ENCODE peak calls at places on chromosomes 7 and 10, in four cellular contexts. G is HFF-Myc, C is lower lobe of right lung, K is HepG2. B is an unnamed sample.

GRCh38 chr7:103689262-103689661 is 243.3 kb upstream of the SLC26A5 start:
- DNase-seq in G (no peak), C (no peak), K (no peak), B (no peak)

GRCh38 chr7:36391436-36392198 is 2.0 kb downstream of the ANLN start:
- DNase-seq in G (no peak), C (no peak), K (no peak), B (no peak)

GRCh38 chr10:13056461-13057077 is 43.4 kb upstream of the OPTN start:
- DNase-seq in G (no peak), C (no peak), K (no peak), B (no peak)

GRCh38 chr7:131808736-131809135 is 252.3 kb upstream of the PODXL start:
- DNase-seq in G (no peak), C (no peak), K (no peak), B (no peak)

GRCh38 chr7:149670288-149670687 is 103.1 kb downstream of the ZNF467 start:
- DNase-seq in G (peak), C (no peak), K (no peak), B (peak)

GRCh38 chr7:150450491-150450992 is at the start of gene GIMAP8:
- DNase-seq in G (no peak), C (peak), K (no peak), B (no peak)

GRCh38 chr7:34158311-34158710 is 253.0 kb downstream of the BMPER start:
- DNase-seq in G (no peak), C (no peak), K (no peak), B (no peak)

GRCh38 chr10:100970914-100971811 is 1.9 kb downstream of the SEMA4G start:
- DNase-seq in G (no peak), C (no peak), K (peak), B (no peak)

GRCh38 chr10:130804281-130804680 is 507.2 kb downstream of the TCERG1L start:
- DNase-seq in G (no peak), C (no peak), K (no peak), B (no peak)

GRCh38 chr10:52566471-52567246 is 205.9 kb downstream of the MBL2 start:
- DNase-seq in G (no peak), C (no peak), K (peak), B (peak)

GRCh38 chr10:118615888-118616287 is 20.4 kb upstream of the PRLHR start:
- DNase-seq in G (no peak), C (no peak), K (no peak), B (peak)

GRCh38 chr7:27661776-27662489 is 750 bp downstream of the HIBADH start:
- DNase-seq in G (no peak), C (peak), K (peak), B (no peak)

GRCh38 chr10:69655124-69655867 is 25.2 kb downstream of the FAM241B start:
- DNase-seq in G (no peak), C (no peak), K (no peak), B (no peak)

GRCh38 chr10:29773675-29774091 is 138.9 kb upstream of the SVIL start:
- DNase-seq in G (no peak), C (no peak), K (no peak), B (no peak)

GRCh38 chr7:100071018-100071723 is 10.4 kb downstream of the ZNF3 start:
- DNase-seq in G (no peak), C (no peak), K (no peak), B (no peak)

GRCh38 chr10:107727762-107728317 is 563.3 kb upstream of the SORCS1 start:
- DNase-seq in G (peak), C (no peak), K (no peak), B (no peak)

GRCh38 chr7:18337023-18337422 is 158.5 kb upstream of the HDAC9 start:
- DNase-seq in G (no peak), C (no peak), K (no peak), B (no peak)

GRCh38 chr7:25846722-25847121 is 305.3 kb upstream of the NFE2L3 start:
- DNase-seq in G (no peak), C (no peak), K (no peak), B (peak)

GRCh38 chr10:4074559-4075407 is 289.8 kb upstream of the KLF6 start:
- DNase-seq in G (no peak), C (no peak), K (no peak), B (no peak)

GRCh38 chr7:112930787-112931186 is 140.6 kb upstream of the TMEM168 start:
- DNase-seq in G (no peak), C (no peak), K (peak), B (no peak)

GRCh38 chr7:151790095-151790825 is 86.7 kb downstream of the PRKAG2 start:
- DNase-seq in G (no peak), C (peak), K (no peak), B (no peak)

GRCh38 chr10:33412261-33413092 is 78.0 kb upstream of the NRP1 start:
- DNase-seq in G (no peak), C (peak), K (no peak), B (peak)

GRCh38 chr7:39693812-39694211 is 70.4 kb downstream of the RALA start:
- DNase-seq in G (no peak), C (no peak), K (no peak), B (no peak)

GRCh38 chr10:78002541-78003284 is 26.6 kb downstream of the POLR3A start:
- DNase-seq in G (no peak), C (no peak), K (no peak), B (no peak)

GRCh38 chr10:75487087-75487784 is 55.8 kb downstream of the LRMDA start:
- DNase-seq in G (no peak), C (no peak), K (no peak), B (no peak)

GRCh38 chr7:19377611-19378339 is 232.6 kb upstream of the FERD3L start:
- DNase-seq in G (no peak), C (no peak), K (no peak), B (no peak)

GRCh38 chr7:150944066-150945042 is 33.8 kb downstream of the KCNH2 start:
- DNase-seq in G (no peak), C (peak), K (no peak), B (no peak)

GRCh38 chr7:155226261-155227003 is 71.2 kb upstream of the INSIG1 start:
- DNase-seq in G (no peak), C (no peak), K (no peak), B (no peak)

GRCh38 chr7:83663131-83663530 is 14.2 kb upstream of the SEMA3E start:
- DNase-seq in G (no peak), C (no peak), K (no peak), B (no peak)

GRCh38 chr7:16466087-16466472 is 542 bp upstream of the SOSTDC1 start:
- DNase-seq in G (no peak), C (no peak), K (no peak), B (no peak)

GRCh38 chr7:105782391-105783063 is 93.9 kb downstream of the ATXN7L1 start:
- DNase-seq in G (peak), C (no peak), K (no peak), B (no peak)

GRCh38 chr7:70043139-70043538 is 444.9 kb downstream of the AUTS2 start:
- DNase-seq in G (no peak), C (no peak), K (no peak), B (no peak)

GRCh38 chr7:29839302-29839701 is 33.0 kb downstream of the WIPF3 start:
- DNase-seq in G (peak), C (no peak), K (peak), B (no peak)

GRCh38 chr10:90997670-90998069 is 76.8 kb upstream of the ANKRD1 start:
- DNase-seq in G (no peak), C (no peak), K (no peak), B (no peak)

GRCh38 chr7:87151701-87152111 is 547 bp upstream of the DMTF1 start:
- DNase-seq in G (no peak), C (no peak), K (no peak), B (no peak)

GRCh38 chr10:59991661-59992060 is 85.3 kb upstream of the CCDC6 start:
- DNase-seq in G (peak), C (peak), K (no peak), B (no peak)

GRCh38 chr10:88874271-88874670 is 5.8 kb upstream of the STAMBPL1 start:
- DNase-seq in G (no peak), C (no peak), K (no peak), B (no peak)

GRCh38 chr7:155470686-155471638 is 13.0 kb downstream of the EN2 start:
- DNase-seq in G (no peak), C (no peak), K (no peak), B (no peak)

GRCh38 chr10:130882911-130883310 is 428.6 kb downstream of the TCERG1L start:
- DNase-seq in G (no peak), C (no peak), K (no peak), B (no peak)

GRCh38 chr7:12133865-12134264 is 77.2 kb upstream of the TMEM106B start:
- DNase-seq in G (no peak), C (no peak), K (no peak), B (no peak)

GRCh38 chr10:46546591-46547330 is 9.7 kb downstream of the GPRIN2 start:
- DNase-seq in G (no peak), C (peak), K (no peak), B (no peak)

GRCh38 chr10:46545861-46546590 is 10.4 kb downstream of the GPRIN2 start:
- DNase-seq in G (no peak), C (peak), K (no peak), B (no peak)

GRCh38 chr10:46543379-46544014 is 13.0 kb downstream of the GPRIN2 start:
- DNase-seq in G (no peak), C (peak), K (no peak), B (no peak)

GRCh38 chr10:46547331-46547880 is 9.1 kb downstream of the GPRIN2 start:
- DNase-seq in G (no peak), C (peak), K (no peak), B (no peak)

DNA sequence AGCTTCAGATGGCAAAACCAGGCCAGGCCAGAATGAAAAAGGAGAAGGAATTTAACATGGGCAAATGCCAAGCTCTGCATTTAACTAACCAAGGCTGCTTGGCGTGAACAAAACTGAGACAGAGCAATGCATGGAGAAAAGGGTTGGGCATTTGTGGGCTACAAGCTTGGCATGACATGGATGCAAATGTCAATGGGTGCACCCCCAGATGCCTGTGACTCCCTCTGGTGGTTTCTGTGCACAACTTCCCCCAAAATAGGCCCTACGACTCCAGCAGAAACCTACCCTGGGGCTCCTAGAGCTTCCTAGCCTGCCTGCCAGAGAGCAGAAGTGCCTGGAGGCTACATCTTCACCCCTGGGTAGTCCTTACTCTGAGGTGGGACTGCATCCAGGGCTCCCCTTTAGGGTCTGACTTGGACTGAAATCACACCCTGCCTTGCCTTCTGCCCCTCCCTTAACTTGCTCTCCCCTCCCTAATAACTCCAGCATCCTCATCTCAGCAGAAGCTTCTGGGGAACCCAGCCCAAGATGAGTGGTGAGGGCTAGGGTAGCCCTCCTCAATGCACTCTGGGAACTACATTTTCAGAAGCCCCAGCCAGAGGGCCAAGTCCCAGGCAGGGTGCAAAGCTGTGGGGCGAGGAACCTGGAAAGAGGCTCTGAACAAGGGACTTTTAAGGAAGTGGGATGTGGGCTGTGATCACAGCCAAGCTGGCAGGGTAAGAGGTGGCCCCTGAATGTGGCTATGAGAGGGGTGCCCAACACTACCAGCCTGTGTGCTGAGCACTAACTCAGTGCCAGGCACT is 11.3 kb downstream of the GPRIN2 start:
- DNase-seq in G (no peak), C (peak), K (no peak), B (no peak)
- TF ChIP-seq CTCF in G (peak), C (peak), K (peak), B (peak)

DNA sequence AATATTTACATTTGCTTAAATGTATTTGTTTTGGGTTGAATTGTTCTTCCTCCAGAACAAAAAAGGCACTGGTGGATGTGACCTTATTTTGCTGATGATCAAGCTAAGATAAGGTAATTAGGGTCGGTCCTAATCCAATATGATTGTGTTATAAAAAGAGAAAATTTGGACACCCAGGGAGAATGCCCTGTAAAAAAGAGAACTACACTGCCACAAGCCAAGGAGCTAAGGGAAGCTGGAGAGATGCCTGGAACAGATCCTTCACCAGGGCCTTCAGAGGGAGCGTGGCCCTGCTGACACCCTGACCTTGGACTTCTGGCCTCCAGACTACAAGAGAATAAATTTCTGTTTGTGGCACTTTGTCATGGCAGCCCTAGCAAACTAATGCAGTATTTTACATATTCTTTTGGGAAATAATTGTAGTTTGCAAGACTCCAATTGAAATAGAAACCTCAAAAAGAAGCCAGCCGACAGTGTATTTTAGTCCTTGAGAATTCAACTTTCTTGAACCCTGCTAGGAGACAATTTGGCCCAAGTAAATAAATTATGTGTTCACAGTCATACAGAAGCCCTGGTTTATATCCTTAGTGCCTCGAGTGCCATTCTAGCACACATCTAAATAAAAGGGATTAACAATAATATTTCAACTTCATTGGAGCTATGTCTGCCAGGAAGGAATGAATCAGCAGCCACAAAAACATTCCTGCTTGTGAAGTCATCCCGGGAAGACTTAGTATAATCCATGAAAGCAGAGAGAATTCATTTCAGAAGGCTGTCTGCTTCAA is 164.6 kb downstream of the PKD1L1 start:
- DNase-seq in G (peak), C (no peak), K (peak), B (peak)
- H3K4me3 ChIP-seq in G (no peak), C (no peak), K (peak), B (no peak)

GRCh38 chr10:99358101-99358500 is 28.9 kb downstream of the CNNM1 start:
- DNase-seq in G (no peak), C (no peak), K (peak), B (no peak)

GRCh38 chr10:99365311-99365710 is 36.2 kb downstream of the CNNM1 start:
- DNase-seq in G (no peak), C (no peak), K (no peak), B (no peak)

GRCh38 chr10:99357691-99358090 is 28.5 kb downstream of the CNNM1 start:
- DNase-seq in G (no peak), C (no peak), K (no peak), B (no peak)

GRCh38 chr10:99364125-99364524 is 35.0 kb downstream of the CNNM1 start:
- DNase-seq in G (no peak), C (no peak), K (no peak), B (peak)

DNA sequence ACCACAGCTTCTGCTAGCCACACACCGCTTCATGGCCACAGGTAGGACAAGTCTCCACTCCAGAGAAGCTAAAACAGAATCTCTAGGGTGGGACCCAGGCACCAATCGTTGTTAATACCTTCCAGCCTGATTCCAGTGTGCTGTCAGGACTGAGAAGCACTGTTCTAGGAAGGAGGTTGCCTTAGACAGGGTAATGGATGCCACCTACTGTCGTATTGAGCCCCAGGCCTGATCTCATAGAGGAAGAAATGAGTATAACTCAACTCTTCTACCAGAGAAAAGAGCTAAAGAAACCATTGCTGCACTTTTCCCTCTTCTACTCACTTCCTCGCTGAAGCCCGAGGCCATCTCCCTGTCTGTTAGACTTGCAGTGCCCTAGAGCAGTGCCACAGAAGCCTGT is 31.8 kb downstream of the CNNM1 start:
- DNase-seq in G (no peak), C (no peak), K (no peak), B (no peak)
- TF ChIP-seq CTCF in G (no peak), C (no peak), K (peak), B (no peak)

GRCh38 chr7:1741751-1742554 is 71.9 kb downstream of the ELFN1 start:
- DNase-seq in G (no peak), C (no peak), K (no peak), B (peak)
- H3K4me3 ChIP-seq in G (no peak), C (peak), K (peak), B (peak)

GRCh38 chr7:32779167-32779566 is 112.4 kb downstream of the KBTBD2 start:
- DNase-seq in G (no peak), C (no peak), K (no peak), B (no peak)

DNA sequence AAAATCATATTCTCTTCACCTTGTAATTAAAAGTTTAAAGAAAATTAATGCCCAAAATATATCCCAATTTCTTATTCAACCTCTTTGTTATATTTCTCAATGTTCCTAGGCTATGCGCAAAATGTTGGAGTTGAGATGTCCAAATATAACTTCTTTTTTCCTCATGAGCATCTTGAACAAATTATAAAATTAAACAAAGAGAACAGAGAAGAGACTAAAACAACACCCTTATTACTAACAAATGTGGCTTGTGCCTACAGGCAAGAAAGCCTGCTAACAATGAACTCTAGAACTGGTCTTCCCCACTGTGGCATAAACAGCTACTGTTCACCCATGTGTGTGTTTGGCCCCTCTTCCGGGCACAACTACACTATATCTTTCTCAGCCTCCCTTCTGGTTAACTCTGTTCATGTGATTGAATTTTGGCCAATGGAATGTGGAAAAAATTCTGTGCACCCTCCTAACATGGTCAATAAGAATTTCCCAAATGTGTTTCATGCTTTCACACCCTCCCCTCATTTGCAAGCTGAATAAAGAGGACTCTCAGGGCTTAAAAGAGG is 117.1 kb downstream of the KBTBD2 start:
- DNase-seq in G (no peak), C (no peak), K (no peak), B (no peak)
- TF ChIP-seq CTCF in G (no peak), C (no peak), K (no peak), B (no peak)

B was measured in retinal pigment epithelial cell.